ENCODE peak calls at places on chromosome 16, in seven cellular contexts. H, J, E, A, C, P and O are unnamed samples.

GRCh38 chr16:85348065-85348840 is 236.0 kb upstream of the CIBAR2 start:
- DNase-seq in H (no peak), J (no peak), E (no peak), A (no peak), C (no peak), P (no peak), O (no peak)

GRCh38 chr16:66541388-66542360 is 8.2 kb downstream of the TK2 start:
- DNase-seq in H (no peak), J (no peak), E (no peak), A (no peak), C (no peak), P (no peak), O (no peak)

GRCh38 chr16:84898447-84898846 is 78.7 kb downstream of the CRISPLD2 start:
- DNase-seq in H (no peak), J (no peak), E (peak), A (no peak), C (no peak), P (no peak), O (no peak)

GRCh38 chr16:31344712-31345111 is 10.3 kb upstream of the ITGAX start:
- DNase-seq in H (no peak), J (no peak), E (peak), A (no peak), C (no peak), P (no peak), O (no peak)

GRCh38 chr16:3672571-3673041 is 18.1 kb downstream of the DNASE1 start:
- DNase-seq in H (no peak), J (no peak), E (no peak), A (no peak), C (no peak), P (no peak), O (no peak)

GRCh38 chr16:69724981-69725479 is 1.3 kb downstream of the NQO1 start:
- DNase-seq in H (no peak), J (no peak), E (no peak), A (no peak), C (no peak), P (no peak), O (no peak)

GRCh38 chr16:1984347-1985225 is 593 bp downstream of the GFER start:
- DNase-seq in H (no peak), J (peak), E (no peak), A (no peak), C (no peak), P (peak), O (no peak)

GRCh38 chr16:49580751-49581303 is 207.2 kb downstream of the C16orf78 start:
- DNase-seq in H (no peak), J (no peak), E (no peak), A (no peak), C (no peak), P (no peak), O (no peak)

GRCh38 chr16:87416826-87417471 is 24.8 kb downstream of the MAP1LC3B start:
- DNase-seq in H (no peak), J (no peak), E (peak), A (peak), C (no peak), P (peak), O (no peak)

GRCh38 chr16:4987580-4988374 is 29.6 kb downstream of the SEC14L5 start:
- DNase-seq in H (no peak), J (no peak), E (no peak), A (no peak), C (no peak), P (no peak), O (no peak)

GRCh38 chr16:81315271-81316175 is 761 bp downstream of the GAN start:
- DNase-seq in H (peak), J (peak), E (peak), A (peak), C (peak), P (peak), O (peak)

GRCh38 chr16:48184681-48185080 is 28.9 kb upstream of the ABCC12 start:
- DNase-seq in H (no peak), J (no peak), E (no peak), A (no peak), C (no peak), P (no peak), O (no peak)

GRCh38 chr16:31476305-31477219 is 4.6 kb downstream of the TGFB1I1 start:
- DNase-seq in H (no peak), J (peak), E (peak), A (no peak), C (peak), P (peak), O (no peak)

GRCh38 chr16:525520-526180 is 1.9 kb upstream of the CAPN15 start:
- DNase-seq in H (no peak), J (peak), E (peak), A (peak), C (peak), P (no peak), O (peak)

GRCh38 chr16:1260101-1260670 is 4.3 kb downstream of the TPSD1 start:
- DNase-seq in H (no peak), J (no peak), E (no peak), A (no peak), C (no peak), P (no peak), O (no peak)

GRCh38 chr16:55411231-55411630 is 67.8 kb upstream of the MMP2 start:
- DNase-seq in H (no peak), J (no peak), E (no peak), A (no peak), C (no peak), P (no peak), O (no peak)